ENCODE peak calls at places on chromosomes 11 and 22, in four cellular contexts. Y is H9, T is IMR-90, H is mesendoderm. P is an unnamed sample.
A peak's percentile ranks its signal among the peaks of the same experiment; 100 is the strongest.

GRCh38 chr22:45308624-45309421 is 911 bp upstream of the FAM118A start:
- DNase-seq in Y (no peak), T (no peak), H (peak; percentile 57), P (no peak)

GRCh38 chr11:36214976-36215687 is 74.1 kb downstream of the COMMD9 start:
- DNase-seq in Y (no peak), T (no peak), H (no peak), P (no peak)

GRCh38 chr11:69312418-69313399 is 18.8 kb downstream of the MYEOV start:
- DNase-seq in Y (no peak), T (no peak), H (no peak), P (no peak)

GRCh38 chr11:76666830-76667229 is 3.7 kb downstream of the LRRC32 start:
- DNase-seq in Y (peak; percentile 9), T (no peak), H (no peak), P (no peak)

GRCh38 chr11:33266418-33267215 is 9.4 kb downstream of the HIPK3 start:
- DNase-seq in Y (no peak), T (peak; percentile 58), H (peak; percentile 75), P (no peak)

GRCh38 chr11:63775221-63775620 is 6.6 kb upstream of the ZFTA start:
- DNase-seq in Y (no peak), T (peak; percentile 40), H (no peak), P (no peak)

GRCh38 chr11:76665921-76666351 is 4.6 kb downstream of the LRRC32 start:
- DNase-seq in Y (peak; percentile 14), T (no peak), H (no peak), P (no peak)

GRCh38 chr11:68146704-68147474 is 25.7 kb upstream of the CHKA start:
- DNase-seq in Y (no peak), T (peak; percentile 50), H (no peak), P (no peak)

GRCh38 chr11:46845440-46845739 is 690 bp downstream of the CKAP5 start:
- DNase-seq in Y (no peak), T (no peak), H (no peak), P (peak; percentile 2)
- H2BK5ac ChIP-seq in Y (no peak overlapping the region), T (peak overlapping the region; percentile 89), H (no peak overlapping the region), P (no peak overlapping the region)

GRCh38 chr11:46362146-46363030 is 15.1 kb downstream of the DGKZ start:
- DNase-seq in Y (no peak), T (no peak), H (no peak), P (no peak)
- H2BK5ac ChIP-seq in Y (no peak overlapping the region), T (peak overlapping the region; percentile 67), H (no peak overlapping the region), P (peak overlapping the region; percentile 72)

GRCh38 chr11:42243370-42243769 is 783.9 kb upstream of the LRRC4C start:
- DNase-seq in Y (no peak), T (no peak), H (peak; percentile 61), P (no peak)
- H2BK5ac ChIP-seq in Y (no peak overlapping the region), T (no peak overlapping the region), H (no peak overlapping the region), P (no peak overlapping the region)

GRCh38 chr11:1947592-1948237 is 583 bp downstream of the MRPL23 start:
- DNase-seq in Y (no peak), T (no peak), H (no peak), P (no peak)
- H2BK5ac ChIP-seq in Y (no peak overlapping the region), T (no peak overlapping the region), H (no peak overlapping the region), P (no peak overlapping the region)

GRCh38 chr11:3036419-3036818 is 20.8 kb downstream of the CARS1 start:
- DNase-seq in Y (no peak), T (no peak), H (no peak), P (no peak)
- H2BK5ac ChIP-seq in Y (no peak overlapping the region), T (no peak overlapping the region), H (no peak overlapping the region), P (no peak overlapping the region)

DNA sequence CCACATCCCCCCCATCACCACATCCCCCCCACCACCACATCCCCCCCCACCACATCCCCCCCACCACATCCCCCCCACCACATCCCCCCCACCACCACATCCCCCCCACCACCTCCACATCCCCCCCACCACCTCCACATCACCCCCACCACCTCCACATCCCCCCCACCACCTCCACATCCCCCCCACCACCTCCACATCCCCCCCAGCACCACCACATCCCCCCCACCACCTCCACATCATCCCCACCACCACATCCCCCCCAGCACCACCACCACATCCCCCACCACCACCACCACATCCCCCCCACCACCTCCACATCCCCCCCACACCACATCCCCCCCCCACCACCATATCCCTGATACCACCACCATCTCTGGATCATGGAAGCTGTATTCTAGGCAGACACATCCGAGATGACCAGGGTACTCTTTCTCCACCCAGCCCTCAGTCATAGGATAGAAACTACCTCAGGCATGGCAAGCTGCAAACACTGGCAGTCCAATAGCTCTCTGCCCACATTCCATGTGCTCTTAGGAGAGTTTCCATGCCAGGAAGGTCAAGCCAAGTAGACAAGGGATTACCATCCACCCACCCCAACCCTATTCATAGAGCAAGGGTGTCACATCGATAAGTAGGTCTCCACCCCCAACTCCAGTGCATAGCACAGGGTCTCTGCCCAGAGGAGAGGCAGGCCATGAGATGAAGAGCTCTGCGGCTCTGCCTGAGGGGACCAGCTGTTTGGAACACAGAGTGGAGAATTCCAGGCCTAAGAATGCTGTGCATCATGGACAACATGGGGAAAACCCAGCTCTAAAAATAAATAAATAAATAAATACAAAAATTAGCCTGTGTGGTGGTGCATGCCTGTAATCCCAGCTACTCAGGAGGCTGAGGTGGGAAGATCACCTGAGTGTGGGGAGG is 33.0 kb upstream of the TEAD1 start:
- DNase-seq in Y (no peak), T (no peak), H (no peak), P (no peak)
- H2BK5ac ChIP-seq in Y (no peak overlapping the region), T (peak overlapping the region; percentile 68), H (no peak overlapping the region), P (no peak overlapping the region)

DNA sequence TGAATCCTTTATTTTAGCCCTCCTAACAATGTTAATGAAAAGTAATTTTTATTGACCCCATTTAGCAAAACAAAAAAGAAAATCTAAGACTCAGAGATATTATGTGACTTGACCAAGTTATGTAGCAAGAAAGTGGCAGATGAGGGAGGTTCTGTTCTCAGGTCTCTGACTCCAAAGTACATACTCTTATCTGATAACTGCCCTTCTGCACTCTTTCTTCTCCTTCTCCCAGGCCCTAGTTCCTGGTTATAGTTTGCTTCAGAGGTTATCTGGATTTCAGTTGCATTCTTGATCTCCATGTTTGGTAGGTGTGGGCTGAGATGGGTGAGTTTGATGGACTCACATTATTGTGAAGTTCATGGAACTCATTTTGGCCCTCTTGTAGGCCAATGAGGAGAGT is 4.5 kb downstream of the OR9Q2 start:
- DNase-seq in Y (no peak), T (no peak), H (no peak), P (no peak)
- H2BK5ac ChIP-seq in Y (no peak overlapping the region), T (no peak overlapping the region), H (no peak overlapping the region), P (no peak overlapping the region)

P was measured in neuronal stem cell.